ENCODE peak calls at places on chromosome 3, in six cellular contexts. One of them, this sample, is unnamed.
A peak's percentile ranks its signal among the peaks of the same experiment; 100 is the strongest.

GRCh38 chr3:132352556-132353143 is 35.4 kb downstream of the ACP3 start:
- DNase-seq in GM12878: peak; percentile 45
- DNase-seq in H1: peak; percentile 76
- DNase-seq in SK-N-SH: peak; percentile 62
- DNase-seq in K562: peak; percentile 63
- DNase-seq in HepG2: peak; percentile 53
- DNase-seq in this sample: peak; percentile 64

GRCh38 chr3:160474416-160474838 is 24.8 kb upstream of the TRIM59 start:
- DNase-seq in GM12878: no peak
- DNase-seq in H1: no peak
- DNase-seq in SK-N-SH: peak; percentile 27
- DNase-seq in K562: no peak
- DNase-seq in HepG2: no peak
- DNase-seq in this sample: no peak

GRCh38 chr3:81477740-81478139 is 283.7 kb downstream of the GBE1 start:
- DNase-seq in GM12878: no peak
- DNase-seq in H1: no peak
- DNase-seq in SK-N-SH: no peak
- DNase-seq in K562: no peak
- DNase-seq in HepG2: no peak
- DNase-seq in this sample: no peak

GRCh38 chr3:136733317-136733833 is 18.8 kb downstream of the STAG1 start:
- DNase-seq in GM12878: no peak
- DNase-seq in H1: no peak
- DNase-seq in SK-N-SH: no peak
- DNase-seq in K562: no peak
- DNase-seq in HepG2: no peak
- DNase-seq in this sample: no peak

GRCh38 chr3:64496786-64497560 is 190.8 kb downstream of the ADAMTS9 start:
- DNase-seq in GM12878: no peak
- DNase-seq in H1: no peak
- DNase-seq in SK-N-SH: no peak
- DNase-seq in K562: no peak
- DNase-seq in HepG2: no peak
- DNase-seq in this sample: no peak

GRCh38 chr3:131231710-131232348 is 149.7 kb upstream of the NUDT16 start:
- DNase-seq in GM12878: no peak
- DNase-seq in H1: no peak
- DNase-seq in SK-N-SH: peak; percentile 9
- DNase-seq in K562: no peak
- DNase-seq in HepG2: peak; percentile 2
- DNase-seq in this sample: no peak

GRCh38 chr3:192850501-192850981 is 67.1 kb downstream of the MB21D2 start:
- DNase-seq in GM12878: peak; percentile 69
- DNase-seq in H1: no peak
- DNase-seq in SK-N-SH: no peak
- DNase-seq in K562: peak; percentile 5
- DNase-seq in HepG2: peak; percentile 47
- DNase-seq in this sample: no peak

GRCh38 chr3:73674280-73674679 is 49.5 kb upstream of the PDZRN3 start:
- DNase-seq in GM12878: no peak
- DNase-seq in H1: no peak
- DNase-seq in SK-N-SH: no peak
- DNase-seq in K562: no peak
- DNase-seq in HepG2: no peak
- DNase-seq in this sample: no peak

GRCh38 chr3:31918179-31919165 is 62.6 kb downstream of the OSBPL10 start:
- DNase-seq in GM12878: peak; percentile 7
- DNase-seq in H1: no peak
- DNase-seq in SK-N-SH: no peak
- DNase-seq in K562: no peak
- DNase-seq in HepG2: no peak
- DNase-seq in this sample: no peak

GRCh38 chr3:195869413-195870001 is 38.8 kb downstream of the TNK2 start:
- DNase-seq in GM12878: no peak
- DNase-seq in H1: no peak
- DNase-seq in SK-N-SH: no peak
- DNase-seq in K562: no peak
- DNase-seq in HepG2: no peak
- DNase-seq in this sample: no peak

GRCh38 chr3:19396726-19397125 is 248.4 kb downstream of the KCNH8 start:
- DNase-seq in GM12878: no peak
- DNase-seq in H1: no peak
- DNase-seq in SK-N-SH: no peak
- DNase-seq in K562: no peak
- DNase-seq in HepG2: no peak
- DNase-seq in this sample: no peak

GRCh38 chr3:197026481-197026866 is 3.1 kb downstream of the MELTF start:
- DNase-seq in GM12878: no peak
- DNase-seq in H1: peak; percentile 43
- DNase-seq in SK-N-SH: no peak
- DNase-seq in K562: no peak
- DNase-seq in HepG2: no peak
- DNase-seq in this sample: no peak

DNA sequence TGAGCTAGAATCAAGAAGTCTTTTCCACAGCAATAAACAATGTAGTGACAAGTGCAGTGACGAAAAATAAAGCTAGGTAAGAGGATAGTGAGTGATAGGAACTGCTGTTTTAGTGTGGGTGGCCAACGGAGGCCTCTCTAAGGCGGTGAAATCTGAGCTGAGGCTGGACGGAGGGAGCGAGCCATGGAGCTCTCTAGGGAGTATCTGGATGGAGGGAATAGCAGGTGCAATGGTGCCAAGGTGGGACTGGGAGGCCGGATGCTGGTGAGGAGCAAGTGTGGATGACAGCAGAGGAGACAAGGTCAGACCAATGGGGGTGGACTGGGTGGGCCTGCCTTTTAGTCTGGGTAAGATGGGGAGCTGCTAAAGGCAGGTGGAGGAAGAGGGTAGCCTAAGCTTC is 26.6 kb upstream of the TRH start:
- DNase-seq in GM12878: no peak
- DNase-seq in H1: no peak
- DNase-seq in SK-N-SH: no peak
- DNase-seq in K562: no peak
- DNase-seq in HepG2: no peak
- DNase-seq in this sample: no peak
- TF ChIP-seq GABPA in GM12878: no peak
- TF ChIP-seq GABPA in H1: no peak
- TF ChIP-seq GABPA in SK-N-SH: no peak
- TF ChIP-seq GABPA in K562: no peak
- TF ChIP-seq GABPA in HepG2: no peak
- TF ChIP-seq GABPA in this sample: no peak

GRCh38 chr3:127159547-127159946 is 33.4 kb upstream of the PRR23E start:
- DNase-seq in GM12878: no peak
- DNase-seq in H1: no peak
- DNase-seq in SK-N-SH: no peak
- DNase-seq in K562: no peak
- DNase-seq in HepG2: no peak
- DNase-seq in this sample: no peak

GRCh38 chr3:127153506-127153815 is 39.5 kb upstream of the PRR23E start:
- DNase-seq in GM12878: no peak
- DNase-seq in H1: no peak
- DNase-seq in SK-N-SH: no peak
- DNase-seq in K562: no peak
- DNase-seq in HepG2: no peak
- DNase-seq in this sample: no peak

GRCh38 chr3:127156651-127157050 is 36.3 kb upstream of the PRR23E start:
- DNase-seq in GM12878: no peak
- DNase-seq in H1: no peak
- DNase-seq in SK-N-SH: no peak
- DNase-seq in K562: no peak
- DNase-seq in HepG2: no peak
- DNase-seq in this sample: no peak

GRCh38 chr3:127158614-127159221 is 34.2 kb upstream of the PRR23E start:
- DNase-seq in GM12878: no peak
- DNase-seq in H1: peak; percentile 79
- DNase-seq in SK-N-SH: no peak
- DNase-seq in K562: peak; percentile 3
- DNase-seq in HepG2: no peak
- DNase-seq in this sample: no peak

DNA sequence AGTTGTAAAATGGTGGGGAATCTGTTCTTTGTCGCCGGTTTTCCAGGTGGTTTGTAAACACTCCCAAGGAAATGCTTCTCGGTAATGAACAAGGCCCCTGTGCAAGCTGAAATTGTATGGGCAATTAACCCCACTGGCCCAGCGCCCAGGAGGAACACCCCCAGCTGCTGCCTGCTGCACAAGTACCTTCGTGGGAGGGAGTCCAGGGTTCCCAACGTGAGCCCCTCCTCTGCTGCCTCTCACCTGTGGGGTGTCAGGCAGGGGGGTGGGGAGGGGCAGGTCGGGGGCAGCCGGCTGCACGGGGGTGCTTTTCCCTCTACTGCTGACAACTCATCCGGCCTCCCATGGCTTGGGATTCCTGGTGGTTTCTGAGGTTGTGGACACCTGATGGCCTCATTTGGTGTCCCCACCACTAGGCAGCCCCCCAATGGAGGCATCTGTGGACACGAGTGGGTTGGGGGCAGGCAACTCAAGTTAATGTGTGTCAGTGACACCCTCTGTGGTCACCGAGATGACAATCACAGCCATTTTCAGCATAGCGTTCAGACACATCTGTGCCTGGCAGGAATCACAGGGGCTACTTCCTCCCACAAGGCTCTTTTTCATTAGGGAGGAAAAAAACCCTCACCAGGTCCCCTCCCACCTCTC is 35.6 kb upstream of the PRR23E start:
- DNase-seq in GM12878: no peak
- DNase-seq in H1: no peak
- DNase-seq in SK-N-SH: no peak
- DNase-seq in K562: no peak
- DNase-seq in HepG2: no peak
- DNase-seq in this sample: no peak
- TF ChIP-seq GABPA in GM12878: no peak
- TF ChIP-seq GABPA in H1: no peak
- TF ChIP-seq GABPA in SK-N-SH: no peak
- TF ChIP-seq GABPA in K562: no peak
- TF ChIP-seq GABPA in HepG2: no peak
- TF ChIP-seq GABPA in this sample: no peak

GRCh38 chr3:23385327-23385726 is 182.2 kb downstream of the UBE2E2 start:
- DNase-seq in GM12878: no peak
- DNase-seq in H1: no peak
- DNase-seq in SK-N-SH: no peak
- DNase-seq in K562: no peak
- DNase-seq in HepG2: no peak
- DNase-seq in this sample: no peak
- TF ChIP-seq GABPA in GM12878: no peak
- TF ChIP-seq GABPA in H1: no peak
- TF ChIP-seq GABPA in SK-N-SH: no peak
- TF ChIP-seq GABPA in K562: no peak
- TF ChIP-seq GABPA in HepG2: no peak
- TF ChIP-seq GABPA in this sample: no peak

DNA sequence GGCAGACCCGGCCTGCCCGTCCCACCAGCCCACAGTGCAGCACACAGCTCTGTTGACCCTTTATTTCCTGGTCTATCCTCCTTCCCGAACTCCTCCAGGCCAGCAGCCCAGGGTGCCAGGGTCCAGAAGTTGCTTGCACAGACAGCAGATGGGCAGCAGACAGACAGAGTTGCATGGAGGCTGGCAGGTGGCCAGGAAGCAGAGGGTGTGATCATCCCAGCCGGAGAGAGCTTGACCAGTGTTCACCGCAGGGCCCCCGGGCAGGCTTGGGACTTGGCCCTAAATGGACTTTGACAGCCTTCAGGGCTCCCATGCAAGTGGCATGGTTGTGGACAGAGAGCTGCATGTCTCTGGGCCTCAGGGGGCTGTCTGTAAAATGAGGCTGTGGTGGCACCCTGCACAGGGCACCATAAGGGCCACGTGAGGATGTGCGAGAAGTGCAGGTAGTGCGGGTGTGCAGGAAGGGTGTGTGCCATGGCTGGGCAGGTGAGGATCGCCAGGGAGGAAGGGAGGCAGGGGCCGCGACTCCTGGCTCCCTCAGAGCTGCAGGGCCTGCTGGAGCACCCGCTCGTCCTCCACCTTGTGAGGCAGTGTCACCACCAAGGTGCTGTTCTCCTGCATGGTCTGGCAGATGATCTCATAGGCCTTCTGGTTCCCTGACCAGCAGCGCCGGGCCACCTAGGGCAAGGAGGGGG is 6.3 kb upstream of the ZXDC start:
- DNase-seq in GM12878: no peak
- DNase-seq in H1: no peak
- DNase-seq in SK-N-SH: peak; percentile 77
- DNase-seq in K562: no peak
- DNase-seq in HepG2: peak; percentile 71
- DNase-seq in this sample: no peak
- TF ChIP-seq GABPA in GM12878: no peak
- TF ChIP-seq GABPA in H1: no peak
- TF ChIP-seq GABPA in SK-N-SH: no peak
- TF ChIP-seq GABPA in K562: no peak
- TF ChIP-seq GABPA in HepG2: no peak
- TF ChIP-seq GABPA in this sample: no peak

GRCh38 chr3:182115328-182116045 is 403.8 kb downstream of the SOX2 start:
- DNase-seq in GM12878: no peak
- DNase-seq in H1: no peak
- DNase-seq in SK-N-SH: no peak
- DNase-seq in K562: no peak
- DNase-seq in HepG2: no peak
- DNase-seq in this sample: no peak
- TF ChIP-seq GABPA in GM12878: no peak
- TF ChIP-seq GABPA in H1: no peak
- TF ChIP-seq GABPA in SK-N-SH: no peak
- TF ChIP-seq GABPA in K562: no peak
- TF ChIP-seq GABPA in HepG2: no peak
- TF ChIP-seq GABPA in this sample: no peak

DNA sequence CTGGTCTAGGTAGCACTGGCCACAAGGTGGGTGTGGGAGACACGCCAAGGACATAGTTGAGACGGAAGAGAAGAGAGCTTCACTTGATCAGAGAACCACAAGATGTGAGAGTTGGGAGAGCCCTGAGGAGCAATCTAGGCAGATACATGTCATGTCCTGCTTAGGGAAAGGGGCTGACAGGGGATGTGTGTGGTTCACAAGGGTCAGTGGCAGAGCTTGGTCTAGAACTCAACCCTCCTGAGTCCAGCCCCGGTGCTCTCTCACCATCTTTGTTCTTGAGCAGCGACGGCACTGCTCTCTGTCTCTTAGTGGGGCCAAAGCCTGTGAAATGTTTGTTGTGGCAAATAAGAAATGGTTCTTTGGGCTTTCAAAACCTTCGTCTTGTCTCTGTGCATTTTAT is 243.5 kb upstream of the ROPN1 start:
- DNase-seq in GM12878: no peak
- DNase-seq in H1: no peak
- DNase-seq in SK-N-SH: no peak
- DNase-seq in K562: no peak
- DNase-seq in HepG2: no peak
- DNase-seq in this sample: no peak
- TF ChIP-seq GABPA in GM12878: no peak
- TF ChIP-seq GABPA in H1: no peak
- TF ChIP-seq GABPA in SK-N-SH: no peak
- TF ChIP-seq GABPA in K562: no peak
- TF ChIP-seq GABPA in HepG2: no peak
- TF ChIP-seq GABPA in this sample: no peak

This sample was measured in HL-60.